ENCODE peak calls at places on chromosomes 4 and X, in four cellular contexts. O, F, Q and P are unnamed samples.

GRCh38 chr4:81065446-81065845 is 34.9 kb downstream of the BMP3 start:
- DNase-seq in F (no peak), O (no peak), Q (no peak), P (no peak)

GRCh38 chr4:87118826-87119225 is 101.6 kb downstream of the KLHL8 start:
- DNase-seq in O (no peak), F (peak; percentile 68), Q (no peak), P (peak; percentile 84)

GRCh38 chr4:45241976-45242375 is 515.6 kb upstream of the GNPDA2 start:
- DNase-seq in F (no peak), O (no peak), Q (no peak), P (no peak)

GRCh38 chr4:825969-826330 is at the start of gene CPLX1:
- DNase-seq in Q (peak; percentile 47), F (peak; percentile 15), O (no peak), P (no peak)

GRCh38 chr4:56313132-56313531 is 74.2 kb downstream of the AASDH start:
- DNase-seq in Q (no peak), O (no peak), F (no peak), P (no peak)

GRCh38 chr4:174828845-174829701 is at the start of gene GLRA3:
- DNase-seq in O (no peak), F (peak; percentile 29), Q (peak; percentile 99), P (peak; percentile 28)

GRCh38 chr4:7052923-7053715 is 9.9 kb downstream of the TADA2B start:
- DNase-seq in O (peak; percentile 79), F (no peak), Q (no peak), P (no peak)

GRCh38 chrX:107826286-107827136 is 845 bp downstream of the MID2 start:
- DNase-seq in O (no peak), Q (peak; percentile 48), F (peak; percentile 46), P (no peak)